ENCODE peak calls at places on chromosomes 6 and 20, in four cellular contexts. W is HepG2, Y is K562, T is WTC11. E is an unnamed sample.
A peak's percentile ranks its signal among the peaks of the same experiment; 100 is the strongest.

GRCh38 chr6:106666290-106667021 is 37.1 kb downstream of the QRSL1 start:
- DNase-seq in W (no peak), Y (no peak), T (peak; percentile 26), E (no peak)

GRCh38 chr6:113352029-113352801 is 504.9 kb upstream of the MARCKS start:
- DNase-seq in W (peak; percentile 100), Y (no peak), T (no peak), E (no peak)

GRCh38 chr6:141562181-141562800 is 570.4 kb upstream of the GJE1 start:
- DNase-seq in W (no peak), Y (peak; percentile 13), T (peak; percentile 59), E (peak; percentile 2)

GRCh38 chr6:1315560-1316386 is 3.9 kb downstream of the FOXQ1 start:
- DNase-seq in W (peak; percentile 78), Y (no peak), T (no peak), E (no peak)

GRCh38 chr20:10178727-10179313 is 39.8 kb upstream of the SNAP25 start:
- DNase-seq in W (no peak), Y (no peak), T (no peak), E (no peak)

GRCh38 chr6:150369408-150369807 is 596 bp downstream of the IYD start:
- DNase-seq in W (no peak), Y (no peak), T (no peak), E (no peak)

GRCh38 chr6:168527451-168528210 is 86.6 kb downstream of the SMOC2 start:
- DNase-seq in W (no peak), Y (no peak), T (no peak), E (no peak)

GRCh38 chr20:59866338-59866737 is 67.1 kb downstream of the SYCP2 start:
- DNase-seq in W (no peak), Y (no peak), T (no peak), E (no peak)

GRCh38 chr6:162973975-162974374 is 246.2 kb downstream of the PACRG start:
- DNase-seq in W (no peak), Y (no peak), T (no peak), E (no peak)

GRCh38 chr6:46011241-46012085 is 4.2 kb downstream of the CLIC5 start:
- DNase-seq in W (peak; percentile 34), Y (no peak), T (no peak), E (no peak)

GRCh38 chr20:63735859-63736718 is at the start of gene LIME1:
- DNase-seq in W (no peak), Y (peak; percentile 11), T (no peak), E (peak; percentile 28)

GRCh38 chr20:22805219-22805618 is 220.8 kb upstream of the FOXA2 start:
- DNase-seq in W (peak; percentile 17), Y (no peak), T (peak; percentile 30), E (no peak)

GRCh38 chr20:43691928-43692524 is 25.1 kb downstream of the MYBL2 start:
- DNase-seq in W (peak; percentile 72), Y (peak; percentile 70), T (peak; percentile 70), E (peak; percentile 82)

GRCh38 chr6:165766457-165766856 is 103.4 kb upstream of the PDE10A start:
- DNase-seq in W (no peak), Y (no peak), T (no peak), E (no peak)

GRCh38 chr20:62609170-62609786 is 33.0 kb upstream of the SLCO4A1 start:
- DNase-seq in W (no peak), Y (no peak), T (no peak), E (no peak)

GRCh38 chr6:43798688-43799444 is 28.9 kb downstream of the VEGFA start:
- DNase-seq in W (peak; percentile 83), Y (peak; percentile 89), T (no peak), E (peak; percentile 66)

GRCh38 chr6:97866616-97867015 is 583.6 kb upstream of the MMS22L start:
- DNase-seq in W (no peak), Y (no peak), T (no peak), E (no peak)

GRCh38 chr6:169172946-169173345 is 80.7 kb downstream of the THBS2 start:
- DNase-seq in W (no peak), Y (no peak), T (no peak), E (no peak)

GRCh38 chr6:6699741-6700367 is 111.3 kb downstream of the LY86 start:
- DNase-seq in W (no peak), Y (peak; percentile 44), T (no peak), E (peak; percentile 28)

GRCh38 chr6:118894425-118895240 is 681 bp downstream of the ASF1A start:
- DNase-seq in W (peak; percentile 10), Y (peak; percentile 70), T (peak; percentile 55), E (peak; percentile 81)

GRCh38 chr20:20173269-20173668 is 120.9 kb downstream of the CFAP61 start:
- DNase-seq in W (no peak), Y (no peak), T (no peak), E (no peak)

GRCh38 chr20:51654495-51654894 is 112.0 kb upstream of the NFATC2 start:
- DNase-seq in W (no peak), Y (no peak), T (no peak), E (no peak)

GRCh38 chr20:51656726-51657260 is 111.4 kb downstream of the ATP9A start:
- DNase-seq in W (no peak), Y (no peak), T (no peak), E (no peak)

GRCh38 chr20:51660741-51661608 is 107.2 kb downstream of the ATP9A start:
- DNase-seq in W (no peak), Y (no peak), T (no peak), E (peak; percentile 68)

GRCh38 chr20:51661609-51662178 is 106.5 kb downstream of the ATP9A start:
- DNase-seq in W (peak; percentile 95), Y (no peak), T (no peak), E (no peak)

GRCh38 chr20:51659491-51660050 is 108.6 kb downstream of the ATP9A start:
- DNase-seq in W (no peak), Y (no peak), T (no peak), E (no peak)
- TF ChIP-seq FOXJ3 in W (no peak), Y (no peak), T (no peak), E (no peak)

GRCh38 chr6:14464049-14464448 is 346.5 kb downstream of the CD83 start:
- DNase-seq in W (no peak), Y (peak; percentile 73), T (no peak), E (no peak)

GRCh38 chr6:14463110-14463509 is 345.5 kb downstream of the CD83 start:
- DNase-seq in W (no peak), Y (no peak), T (no peak), E (no peak)

GRCh38 chr6:14466278-14466677 is 348.7 kb downstream of the CD83 start:
- DNase-seq in W (no peak), Y (no peak), T (no peak), E (no peak)

GRCh38 chr6:14462135-14462905 is 344.7 kb downstream of the CD83 start:
- DNase-seq in W (no peak), Y (no peak), T (no peak), E (no peak)

DNA sequence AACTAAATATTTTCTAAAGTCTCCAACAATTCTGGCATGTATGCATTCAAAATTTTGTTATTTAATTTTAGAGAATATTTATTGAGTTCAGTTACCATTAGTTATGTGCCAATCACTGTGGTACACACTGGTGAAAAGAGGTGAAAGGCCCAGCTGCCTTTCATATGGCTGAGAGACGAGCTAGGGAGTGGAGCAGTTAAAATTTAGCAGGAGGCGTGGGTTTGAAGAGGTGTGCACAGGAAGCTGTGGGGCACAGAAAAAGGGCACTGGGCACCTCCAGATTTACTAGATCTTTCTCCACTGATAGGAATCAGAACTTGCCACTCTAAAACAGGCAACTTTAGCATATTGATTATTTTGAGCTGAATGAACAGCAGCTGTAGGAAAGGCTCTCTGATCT is 347.1 kb downstream of the CD83 start:
- DNase-seq in W (no peak), Y (no peak), T (no peak), E (no peak)
- TF ChIP-seq FOXJ3 in W (no peak), Y (no peak), T (no peak), E (no peak)

DNA sequence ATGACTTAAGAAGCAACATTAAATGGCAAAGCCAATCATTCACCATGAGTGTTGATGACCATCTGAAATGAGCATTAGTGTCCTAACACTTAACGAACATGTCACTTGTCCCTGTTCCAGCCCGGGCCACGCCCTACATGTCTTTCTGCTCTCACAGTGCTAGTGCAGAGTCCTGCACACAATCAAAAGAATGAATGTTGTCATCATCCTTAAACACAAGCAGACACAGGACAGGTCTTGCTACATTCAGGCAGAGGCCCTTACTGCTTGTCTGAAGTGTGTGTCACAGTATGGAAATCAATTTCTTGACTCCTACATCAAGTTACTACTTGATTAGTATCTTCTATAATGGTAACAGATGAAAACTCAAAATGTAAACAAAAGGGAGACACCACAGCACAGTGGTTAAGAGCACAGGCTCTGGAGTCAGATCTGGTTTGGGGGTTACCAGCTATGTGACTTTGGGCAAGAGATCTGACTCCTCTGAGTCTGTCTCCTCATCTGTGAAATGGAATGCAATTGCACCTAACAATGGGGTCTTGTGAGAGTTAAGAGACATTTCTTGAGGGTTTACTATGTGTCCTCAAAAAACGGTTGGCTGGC is 17.4 kb downstream of the UBE2V1 start:
- DNase-seq in W (no peak), Y (no peak), T (no peak), E (no peak)
- TF ChIP-seq FOXJ3 in W (no peak), Y (no peak), T (no peak), E (no peak)

GRCh38 chr20:6959900-6960312 is 192.4 kb downstream of the BMP2 start:
- DNase-seq in W (no peak), Y (no peak), T (no peak), E (no peak)
- TF ChIP-seq FOXJ3 in W (no peak), Y (no peak), T (no peak), E (no peak)

GRCh38 chr20:29876911-29877285 is 1380.6 kb upstream of the DEFB115 start:
- DNase-seq in W (no peak), Y (no peak), T (no peak), E (peak; percentile 25)

GRCh38 chr20:29874476-29875202 is 1382.8 kb upstream of the DEFB115 start:
- DNase-seq in W (no peak), Y (no peak), T (no peak), E (peak; percentile 36)

GRCh38 chr20:29878281-29878741 is 1379.2 kb upstream of the DEFB115 start:
- DNase-seq in W (peak; percentile 54), Y (peak; percentile 37), T (no peak), E (peak; percentile 93)

GRCh38 chr20:29878777-29879442 is 1378.6 kb upstream of the DEFB115 start:
- DNase-seq in W (no peak), Y (no peak), T (peak; percentile 48), E (peak; percentile 26)

GRCh38 chr20:29873946-29874345 is 1383.5 kb upstream of the DEFB115 start:
- DNase-seq in W (no peak), Y (no peak), T (peak; percentile 65), E (peak; percentile 61)
- TF ChIP-seq FOXJ3 in W (no peak), Y (no peak), T (no peak), E (no peak)

GRCh38 chr20:48656661-48657211 is 171.1 kb downstream of the PREX1 start:
- DNase-seq in W (peak; percentile 66), Y (peak; percentile 62), T (peak; percentile 79), E (peak; percentile 55)
- TF ChIP-seq FOXJ3 in W (no peak), Y (no peak), T (no peak), E (no peak)